ENCODE peak calls at places on chromosomes 5 and 9, in four cellular contexts. E is substantia nigra; L is coronary artery; O is CD4-positive, CD25-positive, alpha-beta regulatory T cell. X is an unnamed sample.
A peak's percentile ranks its signal among the peaks of the same experiment; 100 is the strongest.

GRCh38 chr5:119458911-119459632 is 6.8 kb downstream of the HSD17B4 start:
- DNase-seq in E (no peak), L (no peak), O (no peak), X (no peak)

GRCh38 chr9:105127863-105128220 is 116.6 kb upstream of the SLC44A1 start:
- DNase-seq in E (no peak), L (no peak), O (peak; percentile 68), X (no peak)

GRCh38 chr5:124239572-124239971 is 506.9 kb downstream of the ZNF608 start:
- DNase-seq in E (no peak), L (no peak), O (no peak), X (no peak)

GRCh38 chr9:127277099-127277498 is 12.5 kb downstream of the GARNL3 start:
- DNase-seq in E (no peak), L (no peak), O (no peak), X (no peak)

GRCh38 chr9:89179920-89180667 is 1.5 kb upstream of the SHC3 start:
- DNase-seq in E (peak; percentile 70), L (peak; percentile 89), O (no peak), X (peak; percentile 72)

GRCh38 chr5:158647264-158647663 is 452.5 kb downstream of the EBF1 start:
- DNase-seq in E (no peak), L (no peak), O (no peak), X (no peak)

GRCh38 chr9:132694144-132694543 is 23.9 kb downstream of the GTF3C4 start:
- DNase-seq in E (no peak), L (no peak), O (peak; percentile 8), X (no peak)

GRCh38 chr5:143569213-143569663 is 165.8 kb upstream of the NR3C1 start:
- DNase-seq in E (no peak), L (no peak), O (no peak), X (no peak)

GRCh38 chr5:56534102-56534501 is 281.2 kb upstream of the MAP3K1 start:
- DNase-seq in E (no peak), L (no peak), O (no peak), X (no peak)

GRCh38 chr5:61894046-61894445 is 412.0 kb upstream of the KIF2A start:
- DNase-seq in E (no peak), L (no peak), O (no peak), X (no peak)